ENCODE peak calls at places on chromosomes 11 and 22, in eight cellular contexts. One of them, this sample, is unnamed.

GRCh38 chr11:26106713-26107112 is 225.2 kb upstream of the ANO3 start:
- DNase-seq in effector CD4-positive, alpha-beta T cell: no peak
- DNase-seq in mesenchymal stem cell: no peak
- DNase-seq in stimulated activated CD4-positive, alpha-beta T cell treated with anti-CD3 and anti-CD28 coated beads, Interleukin-4, amount 100 ng/mL, for 1 hour: no peak
- DNase-seq in uterus: no peak
- DNase-seq in ACHN: no peak
- DNase-seq in HAP-1: no peak
- DNase-seq in GM12864: no peak
- DNase-seq in this sample: no peak

GRCh38 chr11:75588067-75588481 is 26.0 kb downstream of the SERPINH1 start:
- DNase-seq in effector CD4-positive, alpha-beta T cell: no peak
- DNase-seq in mesenchymal stem cell: no peak
- DNase-seq in stimulated activated CD4-positive, alpha-beta T cell treated with anti-CD3 and anti-CD28 coated beads, Interleukin-4, amount 100 ng/mL, for 1 hour: no peak
- DNase-seq in uterus: no peak
- DNase-seq in ACHN: no peak
- DNase-seq in HAP-1: no peak
- DNase-seq in GM12864: no peak
- DNase-seq in this sample: no peak

GRCh38 chr11:44711113-44711512 is 15.6 kb upstream of the TSPAN18 start:
- DNase-seq in effector CD4-positive, alpha-beta T cell: no peak
- DNase-seq in mesenchymal stem cell: no peak
- DNase-seq in stimulated activated CD4-positive, alpha-beta T cell treated with anti-CD3 and anti-CD28 coated beads, Interleukin-4, amount 100 ng/mL, for 1 hour: no peak
- DNase-seq in uterus: no peak
- DNase-seq in ACHN: no peak
- DNase-seq in HAP-1: no peak
- DNase-seq in GM12864: no peak
- DNase-seq in this sample: peak

GRCh38 chr11:118640332-118641154 is 33.1 kb downstream of the PHLDB1 start:
- DNase-seq in effector CD4-positive, alpha-beta T cell: no peak
- DNase-seq in mesenchymal stem cell: no peak
- DNase-seq in stimulated activated CD4-positive, alpha-beta T cell treated with anti-CD3 and anti-CD28 coated beads, Interleukin-4, amount 100 ng/mL, for 1 hour: no peak
- DNase-seq in uterus: no peak
- DNase-seq in ACHN: no peak
- DNase-seq in HAP-1: no peak
- DNase-seq in GM12864: no peak
- DNase-seq in this sample: no peak

GRCh38 chr11:47392546-47393162 is 14.3 kb upstream of the SPI1 start:
- DNase-seq in effector CD4-positive, alpha-beta T cell: no peak
- DNase-seq in mesenchymal stem cell: no peak
- DNase-seq in stimulated activated CD4-positive, alpha-beta T cell treated with anti-CD3 and anti-CD28 coated beads, Interleukin-4, amount 100 ng/mL, for 1 hour: no peak
- DNase-seq in uterus: no peak
- DNase-seq in ACHN: no peak
- DNase-seq in HAP-1: no peak
- DNase-seq in GM12864: no peak
- DNase-seq in this sample: no peak

GRCh38 chr11:75339685-75340409 is 11.6 kb downstream of the ARRB1 start:
- DNase-seq in effector CD4-positive, alpha-beta T cell: no peak
- DNase-seq in mesenchymal stem cell: peak
- DNase-seq in stimulated activated CD4-positive, alpha-beta T cell treated with anti-CD3 and anti-CD28 coated beads, Interleukin-4, amount 100 ng/mL, for 1 hour: no peak
- DNase-seq in uterus: no peak
- DNase-seq in ACHN: no peak
- DNase-seq in HAP-1: no peak
- DNase-seq in GM12864: no peak
- DNase-seq in this sample: no peak

GRCh38 chr11:19437760-19438159 is 197.0 kb upstream of the E2F8 start:
- DNase-seq in effector CD4-positive, alpha-beta T cell: no peak
- DNase-seq in mesenchymal stem cell: no peak
- DNase-seq in stimulated activated CD4-positive, alpha-beta T cell treated with anti-CD3 and anti-CD28 coated beads, Interleukin-4, amount 100 ng/mL, for 1 hour: no peak
- DNase-seq in uterus: no peak
- DNase-seq in ACHN: peak
- DNase-seq in HAP-1: no peak
- DNase-seq in GM12864: no peak
- DNase-seq in this sample: no peak

GRCh38 chr22:44361391-44362126 is 48.8 kb upstream of the SHISAL1 start:
- DNase-seq in effector CD4-positive, alpha-beta T cell: no peak
- DNase-seq in mesenchymal stem cell: no peak
- DNase-seq in stimulated activated CD4-positive, alpha-beta T cell treated with anti-CD3 and anti-CD28 coated beads, Interleukin-4, amount 100 ng/mL, for 1 hour: no peak
- DNase-seq in uterus: peak
- DNase-seq in ACHN: no peak
- DNase-seq in HAP-1: no peak
- DNase-seq in GM12864: no peak
- DNase-seq in this sample: no peak

GRCh38 chr22:24952837-24953293 is 349 bp downstream of the KIAA1671 start:
- DNase-seq in effector CD4-positive, alpha-beta T cell: no peak
- DNase-seq in mesenchymal stem cell: peak
- DNase-seq in stimulated activated CD4-positive, alpha-beta T cell treated with anti-CD3 and anti-CD28 coated beads, Interleukin-4, amount 100 ng/mL, for 1 hour: no peak
- DNase-seq in uterus: peak
- DNase-seq in ACHN: peak
- DNase-seq in HAP-1: peak
- DNase-seq in GM12864: no peak
- DNase-seq in this sample: peak

This sample was measured in neural crest cell.